ENCODE peak calls at places on chromosomes 1 and 21, in five cellular contexts. Q is right cardiac atrium, C is aorta, Y is colonic mucosa, M is cardiac muscle cell. E is an unnamed sample. For H3K4me1, the result is how much of the 10 kb centered on the place peaks cover.

GRCh38 chr1:241848680-241849344 is 808 bp downstream of the EXO1 start:
- DNase-seq in M (no peak), Q (no peak), Y (no peak), C (no peak), E (no peak)

GRCh38 chr1:30794260-30794659 is 36.7 kb upstream of the LAPTM5 start:
- DNase-seq in M (no peak), C (no peak), Q (no peak), Y (no peak), E (no peak)

GRCh38 chr1:37392051-37392450 is 82.3 kb upstream of the ZC3H12A start:
- DNase-seq in M (no peak), C (no peak), Y (no peak), Q (no peak), E (no peak)

GRCh38 chr1:55974714-55975441 is 604.5 kb downstream of the PLPP3 start:
- DNase-seq in Y (no peak), Q (no peak), M (peak), C (no peak), E (no peak)

GRCh38 chr1:27124405-27124804 is 30.5 kb downstream of the SLC9A1 start:
- DNase-seq in M (no peak), Q (no peak), Y (no peak), C (no peak), E (no peak)

GRCh38 chr1:52264530-52265115 is 101.4 kb downstream of the CC2D1B start:
- DNase-seq in C (no peak), Q (no peak), Y (no peak), M (peak), E (no peak)

GRCh38 chr1:69451196-69451595 is 116.5 kb upstream of the LRRC7 start:
- DNase-seq in M (no peak), Y (no peak), Q (no peak), C (no peak), E (no peak)

GRCh38 chr1:83761084-83761760 is 237.7 kb downstream of the TTLL7 start:
- DNase-seq in Q (no peak), Y (no peak), M (no peak), C (no peak), E (no peak)

GRCh38 chr1:223731076-223731770 is 18.9 kb downstream of the CAPN2 start:
- DNase-seq in M (peak), Y (peak), C (peak), Q (peak), E (no peak)

GRCh38 chr1:152034654-152035405 is 2.0 kb downstream of the S100A11 start:
- DNase-seq in M (peak), C (peak), Q (peak), Y (peak), E (peak)

GRCh38 chr1:220255204-220255603 is 17.0 kb downstream of the RAB3GAP2 start:
- DNase-seq in Q (no peak), C (no peak), M (no peak), Y (no peak), E (no peak)

GRCh38 chr1:160862151-160863061 is at the start of gene CD244:
- DNase-seq in C (peak), M (peak), Y (no peak), Q (peak), E (no peak)

GRCh38 chr1:14320986-14321385 is 277.5 kb upstream of the KAZN start:
- DNase-seq in M (no peak), C (no peak), Y (no peak), Q (no peak), E (no peak)

GRCh38 chr1:228279011-228279721 is 71.3 kb downstream of the OBSCN start:
- DNase-seq in Y (no peak), C (no peak), M (no peak), Q (peak), E (no peak)

GRCh38 chr1:57206038-57206437 is 217.8 kb downstream of the DAB1 start:
- DNase-seq in M (no peak), Y (no peak), C (no peak), Q (no peak), E (no peak)

GRCh38 chr1:226960944-226961765 is 21.1 kb downstream of the COQ8A start:
- DNase-seq in Q (no peak), Y (no peak), M (no peak), C (no peak), E (no peak)

GRCh38 chr1:232891656-232892317 is 58.6 kb upstream of the NTPCR start:
- DNase-seq in C (no peak), M (peak), Q (no peak), Y (no peak), E (no peak)

GRCh38 chr1:243595527-243596206 is 254.4 kb downstream of the AKT3 start:
- DNase-seq in Y (no peak), C (no peak), Q (no peak), M (peak), E (no peak)

GRCh38 chr1:67629370-67630075 is 55.5 kb upstream of the GADD45A start:
- DNase-seq in Q (no peak), Y (no peak), M (peak), C (no peak), E (no peak)

GRCh38 chr1:243818978-243819377 is 31.1 kb downstream of the AKT3 start:
- DNase-seq in Q (peak), M (no peak), C (peak), Y (no peak), E (no peak)

GRCh38 chr1:43547538-43548072 is 16.9 kb downstream of the PTPRF start:
- DNase-seq in Q (no peak), Y (no peak), M (no peak), C (no peak), E (no peak)

GRCh38 chr1:232880354-232880753 is 70.1 kb upstream of the NTPCR start:
- DNase-seq in Y (peak), M (peak), Q (no peak), C (no peak), E (no peak)

GRCh38 chr1:99264201-99265021 is at the start of gene PLPPR4:
- DNase-seq in Q (peak), Y (peak), M (peak), C (peak), E (no peak)

GRCh38 chr21:44930543-44930981 is 9.3 kb upstream of the SLX9 start:
- DNase-seq in C (peak), Y (peak), M (peak), Q (peak), E (no peak)
- H3K4me3 ChIP-seq in C (no peak), Y (no peak), M (no peak), Q (no peak), E (no peak)

GRCh38 chr1:201769966-201770365 is 59.0 kb upstream of the IPO9 start:
- DNase-seq in M (peak), Y (no peak), C (peak), Q (peak), E (no peak)
- H3K4me1 ChIP-seq in M (under half), Y (under half), C (under half), Q (under half), E (under half)

GRCh38 chr1:28439320-28439719 is 66.5 kb upstream of the RCC1 start:
- DNase-seq in M (no peak), Y (no peak), C (no peak), Q (no peak), E (no peak)
- H3K4me3 ChIP-seq in M (no peak), Y (no peak), C (no peak), Q (peak), E (peak)

DNA sequence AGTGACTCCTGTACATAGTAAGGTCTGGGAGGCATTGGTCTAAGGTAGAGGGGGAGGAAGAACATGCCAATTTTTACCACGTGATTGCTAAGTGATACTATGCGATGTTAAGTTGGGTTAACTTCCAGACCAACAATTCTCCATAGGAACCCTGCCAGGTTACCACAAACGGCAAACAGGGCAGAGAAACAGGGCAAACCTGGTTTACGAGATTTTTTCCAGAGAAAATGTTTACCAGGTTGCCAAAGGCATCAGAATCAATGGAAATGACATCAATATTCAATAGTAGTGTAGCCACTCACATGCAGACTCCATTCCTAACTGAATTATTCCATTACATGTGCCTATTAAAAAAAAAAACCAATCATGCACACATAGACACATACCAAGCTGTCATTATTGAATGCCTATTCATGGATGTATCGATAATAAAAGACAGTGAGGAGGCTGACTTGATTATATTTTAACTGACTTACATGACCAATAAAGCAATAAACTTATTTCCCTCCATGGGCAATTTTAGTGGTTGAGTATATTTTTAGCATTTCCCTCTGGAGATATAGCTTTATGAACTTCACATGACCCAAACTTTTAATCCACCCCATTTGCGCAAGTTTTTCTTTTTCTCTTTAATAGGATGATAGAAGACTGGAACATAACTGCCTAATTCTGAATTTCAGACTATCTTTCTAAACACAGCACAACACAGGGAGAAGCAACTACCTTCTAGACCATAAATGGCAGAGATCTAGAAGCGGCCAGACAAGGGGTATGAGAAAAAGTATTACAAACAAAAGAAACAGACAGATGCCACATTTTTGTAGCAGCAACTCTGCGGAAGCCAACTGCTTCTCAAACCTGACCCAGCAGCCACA is 40.6 kb upstream of the KCNE1 start:
- DNase-seq in Q (no peak), M (peak), C (no peak), Y (peak), E (no peak)
- H3K4me1 ChIP-seq in Q (under half), M (under half), C (under half), Y (under half), E (under half)

GRCh38 chr1:58814251-58815068 is 30.6 kb upstream of the JUN start:
- DNase-seq in Q (peak), C (peak), Y (peak), M (peak), E (no peak)
- H3K4me3 ChIP-seq in Q (no peak), C (no peak), Y (peak), M (no peak), E (no peak)

E was measured in Panc1.